ENCODE peak calls at places on chromosome 3, in ten cellular contexts. I is hepatic stellate cell; H is GM10248; U is NCI-H748 treated with DMSO at 0.1 percent for 48 hours; T is CD14-positive monocyte; J is stimulated activated CD4-positive, alpha-beta T cell treated with anti-CD3 and anti-CD28 coated beads, Interleukin-1b, Interleukin-23, amount 100 ng/mL, for 4 hours; L is non-pigmented ciliary epithelial cell; W is WTC11; O is H54; G is bronchial epithelial cell. V is an unnamed sample.

GRCh38 chr3:111548756-111549155 is 6.8 kb downstream of the CD96 start:
- DNase-seq in I (no peak), H (no peak), U (no peak), T (no peak), J (no peak), L (no peak), W (no peak), O (no peak), G (peak; percentile 86), V (no peak)

GRCh38 chr3:74500257-74500656 is 114.2 kb downstream of the CNTN3 start:
- DNase-seq in I (no peak), H (no peak), U (no peak), T (no peak), J (no peak), L (no peak), W (no peak), O (no peak), G (no peak), V (no peak)

GRCh38 chr3:51605938-51606337 is 65.1 kb upstream of the TEX264 start:
- DNase-seq in I (no peak), H (no peak), U (no peak), T (no peak), J (no peak), L (no peak), W (no peak), O (no peak), G (no peak), V (no peak)

GRCh38 chr3:13171704-13172643 is 98.7 kb upstream of the IQSEC1 start:
- DNase-seq in I (no peak), H (no peak), U (no peak), T (no peak), J (no peak), L (no peak), W (no peak), O (no peak), G (no peak), V (no peak)

GRCh38 chr3:47871389-47871788 is 68.5 kb downstream of the DHX30 start:
- DNase-seq in I (no peak), H (no peak), U (no peak), T (no peak), J (no peak), L (no peak), W (no peak), O (no peak), G (no peak), V (no peak)

GRCh38 chr3:171954644-171955365 is 84.6 kb upstream of the FNDC3B start:
- DNase-seq in I (no peak), H (no peak), U (no peak), T (no peak), J (no peak), L (no peak), W (no peak), O (no peak), G (peak; percentile 29), V (no peak)

GRCh38 chr3:72271215-72271614 is 486.3 kb upstream of the PROK2 start:
- DNase-seq in I (no peak), H (no peak), U (no peak), T (no peak), J (no peak), L (no peak), W (no peak), O (no peak), G (no peak), V (no peak)

GRCh38 chr3:122183521-122183892 is at the start of gene CASR:
- DNase-seq in I (no peak), H (peak; percentile 23), U (no peak), T (no peak), J (no peak), L (no peak), W (peak; percentile 43), O (no peak), G (peak; percentile 49), V (no peak)

GRCh38 chr3:129514110-129514509 is 14.3 kb upstream of the RHO start:
- DNase-seq in I (no peak), H (no peak), U (no peak), T (no peak), J (no peak), L (no peak), W (no peak), O (no peak), G (no peak), V (no peak)

GRCh38 chr3:140499114-140499757 is 178.6 kb upstream of the TRIM42 start:
- DNase-seq in I (no peak), H (no peak), U (peak; percentile 2), T (no peak), J (no peak), L (no peak), W (no peak), O (no peak), G (peak; percentile 40), V (peak; percentile 3)

GRCh38 chr3:133880886-133881455 is 14.7 kb downstream of the RAB6B start:
- DNase-seq in I (no peak), H (no peak), U (no peak), T (peak; percentile 27), J (no peak), L (no peak), W (no peak), O (no peak), G (no peak), V (no peak)

GRCh38 chr3:180881065-180881801 is 31.2 kb upstream of the FXR1 start:
- DNase-seq in I (no peak), H (no peak), U (no peak), T (no peak), J (no peak), L (no peak), W (no peak), O (no peak), G (no peak), V (no peak)

GRCh38 chr3:108183178-108183577 is 39.0 kb downstream of the IFT57 start:
- DNase-seq in I (no peak), H (no peak), U (peak; percentile 47), T (no peak), J (no peak), L (no peak), W (no peak), O (no peak), G (no peak), V (no peak)

GRCh38 chr3:41026394-41027177 is 172.7 kb upstream of the CTNNB1 start:
- DNase-seq in I (no peak), H (no peak), U (no peak), T (no peak), J (no peak), L (peak; percentile 60), W (no peak), O (peak; percentile 9), G (peak; percentile 8), V (no peak)

GRCh38 chr3:53328750-53329149 is 18.6 kb downstream of the DCP1A start:
- DNase-seq in I (no peak), H (no peak), U (no peak), T (no peak), J (no peak), L (no peak), W (no peak), O (no peak), G (no peak), V (no peak)

GRCh38 chr3:120244834-120245225 is 40.2 kb downstream of the GPR156 start:
- DNase-seq in I (no peak), H (no peak), U (no peak), T (no peak), J (no peak), L (no peak), W (no peak), O (no peak), G (no peak), V (no peak)

GRCh38 chr3:110506890-110507289 is 564.7 kb upstream of the NECTIN3 start:
- DNase-seq in I (no peak), H (no peak), U (no peak), T (no peak), J (no peak), L (no peak), W (no peak), O (no peak), G (no peak), V (no peak)